ENCODE peak calls at places on chromosomes 16 and 17, in six cellular contexts. K, U, X, N, Y and S are unnamed samples.

GRCh38 chr17:28622186-28622585 is 8.2 kb upstream of the RSKR start:
- DNase-seq in K (no peak), U (no peak), N (peak; percentile 50), Y (no peak), X (no peak), S (no peak)

GRCh38 chr17:8821446-8822105 is 22.4 kb upstream of the MFSD6L start:
- DNase-seq in Y (no peak), N (no peak), X (no peak), K (no peak), U (no peak), S (no peak)

GRCh38 chr17:2400474-2400866 is 390 bp downstream of the MNT start:
- DNase-seq in N (no peak), U (no peak), K (no peak), X (no peak), Y (peak; percentile 83), S (no peak)

GRCh38 chr17:17729620-17730249 is 48.5 kb downstream of the RAI1 start:
- DNase-seq in N (peak; percentile 67), Y (peak; percentile 45), U (no peak), X (no peak), K (peak; percentile 20), S (no peak)

GRCh38 chr16:1565083-1565805 is 31.8 kb downstream of the TMEM204 start:
- DNase-seq in Y (no peak), K (no peak), X (no peak), N (no peak), U (no peak), S (no peak)

GRCh38 chr17:81983011-81983638 is 5.7 kb downstream of the ASPSCR1 start:
- DNase-seq in X (no peak), U (no peak), K (no peak), Y (no peak), N (peak; percentile 7), S (no peak)

GRCh38 chr16:73095142-73095791 is 47.3 kb upstream of the ZFHX3 start:
- DNase-seq in X (no peak), K (no peak), N (no peak), Y (no peak), U (peak; percentile 27), S (no peak)

GRCh38 chr17:74523308-74523707 is 8.0 kb downstream of the CD300LB start:
- DNase-seq in U (no peak), Y (no peak), K (no peak), N (no peak), X (no peak), S (no peak)

GRCh38 chr17:5619088-5619740 is 34.9 kb upstream of the NLRP1 start:
- DNase-seq in U (no peak), Y (no peak), K (no peak), X (no peak), N (no peak), S (no peak)

GRCh38 chr17:56737741-56738161 is 96.0 kb downstream of the C17orf67 start:
- DNase-seq in X (no peak), N (no peak), U (no peak), K (no peak), Y (peak; percentile 45), S (no peak)

GRCh38 chr16:82848013-82848412 is 221.2 kb downstream of the CDH13 start:
- DNase-seq in X (no peak), N (no peak), K (no peak), Y (peak; percentile 79), U (no peak), S (no peak)

GRCh38 chr17:68740555-68741447 is 139.6 kb upstream of the FAM20A start:
- DNase-seq in X (no peak), Y (no peak), N (no peak), U (no peak), K (no peak), S (no peak)

GRCh38 chr16:48330133-48330846 is 54.9 kb downstream of the SIAH1 start:
- DNase-seq in U (peak; percentile 43), K (no peak), X (no peak), Y (no peak), N (no peak), S (no peak)

GRCh38 chr16:85805442-85806045 is 6.0 kb downstream of the COX4I1 start:
- DNase-seq in X (no peak), U (no peak), N (no peak), Y (no peak), K (no peak), S (no peak)

GRCh38 chr16:24850289-24850931 is 4.6 kb downstream of the SLC5A11 start:
- DNase-seq in Y (no peak), K (no peak), U (peak; percentile 79), N (no peak), X (peak; percentile 38), S (no peak)

GRCh38 chr17:4958102-4958501 is 7.2 kb downstream of the ENO3 start:
- DNase-seq in Y (no peak), N (no peak), K (no peak), U (no peak), X (no peak), S (no peak)

GRCh38 chr17:32755045-32755805 is 121.7 kb downstream of the MYO1D start:
- DNase-seq in X (no peak), U (peak; percentile 68), Y (peak; percentile 21), N (no peak), K (peak; percentile 28), S (no peak)

GRCh38 chr16:57107324-57107922 is 15.0 kb downstream of the CPNE2 start:
- DNase-seq in X (no peak), U (no peak), K (no peak), Y (no peak), N (no peak), S (no peak)

GRCh38 chr17:22505660-22506059 is 813.3 kb downstream of the KCNJ18 start:
- DNase-seq in N (no peak), Y (no peak), U (no peak), K (no peak), X (no peak), S (no peak)

GRCh38 chr17:63511331-63511730 is 11.8 kb upstream of the KCNH6 start:
- DNase-seq in X (no peak), N (no peak), K (no peak), U (no peak), Y (no peak), S (no peak)

GRCh38 chr17:6924121-6924676 is 71.7 kb upstream of the ALOX12 start:
- DNase-seq in U (no peak), K (no peak), X (no peak), Y (no peak), N (no peak), S (no peak)

GRCh38 chr16:14324581-14324980 is 253.5 kb downstream of the MRTFB start:
- DNase-seq in N (no peak), K (no peak), X (no peak), U (no peak), Y (peak; percentile 35), S (no peak)

GRCh38 chr17:10579270-10579669 is 29.8 kb upstream of the MYH2 start:
- DNase-seq in K (no peak), U (no peak), X (no peak), Y (no peak), N (no peak), S (no peak)

GRCh38 chr16:81645303-81645702 is 133.8 kb upstream of the PLCG2 start:
- DNase-seq in Y (peak; percentile 97), N (no peak), K (no peak), X (peak; percentile 84), U (peak; percentile 92), S (no peak)

GRCh38 chr16:5615868-5616642 is 518.5 kb upstream of the EEF2KMT start:
- DNase-seq in X (peak; percentile 74), Y (peak; percentile 88), N (peak; percentile 91), K (no peak), U (no peak), S (no peak)

GRCh38 chr17:79232957-79233356 is 158.3 kb downstream of the ENGASE start:
- DNase-seq in Y (no peak), X (no peak), N (no peak), K (no peak), U (peak; percentile 7), S (no peak)

DNA sequence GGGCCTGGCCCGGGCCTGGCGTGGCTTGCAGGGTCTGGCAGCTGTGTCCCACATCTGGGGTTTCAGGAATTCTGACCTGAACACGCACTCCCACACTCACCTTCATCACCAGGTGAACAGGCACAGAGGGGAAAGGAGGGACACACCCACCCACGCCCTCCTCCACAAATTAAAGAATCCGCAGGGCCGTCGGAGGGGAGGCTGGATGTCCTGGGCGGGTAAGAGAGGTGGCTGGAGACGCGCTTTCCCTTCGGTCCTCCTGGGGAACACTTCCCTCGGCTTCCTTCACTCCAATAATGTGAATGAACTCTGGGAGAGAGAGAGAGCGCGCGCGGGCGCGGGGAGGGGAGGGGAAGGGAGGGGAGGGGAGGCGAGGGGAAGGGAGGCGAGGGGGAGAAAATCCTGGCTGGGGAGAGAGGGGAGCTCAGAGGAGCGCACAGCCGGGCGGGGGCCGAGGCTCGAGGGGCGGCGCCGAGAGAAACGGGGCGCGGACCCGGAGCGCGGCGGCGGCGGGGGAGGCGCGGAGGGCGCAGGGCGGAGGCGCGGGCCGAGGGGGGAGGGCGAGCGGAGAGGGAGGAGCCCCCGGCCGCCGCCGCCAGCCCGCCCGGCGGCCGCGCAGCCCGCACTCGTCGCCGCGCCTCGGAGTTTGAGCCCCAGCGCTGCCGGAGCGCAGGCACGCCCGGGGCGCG is at the start of gene CACNG4:
- DNase-seq in X (no peak), N (peak; percentile 81), U (no peak), Y (peak; percentile 31), K (no peak), S (no peak)
- H3K27me3 ChIP-seq in X (peaks cover 3% of the 10 kb centered on the region), N (peaks cover 6% of the 10 kb centered on the region), U (peaks cover 45% of the 10 kb centered on the region), Y (peaks cover 78% of the 10 kb centered on the region), K (no peaks in the 10 kb centered on the region), S (no peaks in the 10 kb centered on the region)

DNA sequence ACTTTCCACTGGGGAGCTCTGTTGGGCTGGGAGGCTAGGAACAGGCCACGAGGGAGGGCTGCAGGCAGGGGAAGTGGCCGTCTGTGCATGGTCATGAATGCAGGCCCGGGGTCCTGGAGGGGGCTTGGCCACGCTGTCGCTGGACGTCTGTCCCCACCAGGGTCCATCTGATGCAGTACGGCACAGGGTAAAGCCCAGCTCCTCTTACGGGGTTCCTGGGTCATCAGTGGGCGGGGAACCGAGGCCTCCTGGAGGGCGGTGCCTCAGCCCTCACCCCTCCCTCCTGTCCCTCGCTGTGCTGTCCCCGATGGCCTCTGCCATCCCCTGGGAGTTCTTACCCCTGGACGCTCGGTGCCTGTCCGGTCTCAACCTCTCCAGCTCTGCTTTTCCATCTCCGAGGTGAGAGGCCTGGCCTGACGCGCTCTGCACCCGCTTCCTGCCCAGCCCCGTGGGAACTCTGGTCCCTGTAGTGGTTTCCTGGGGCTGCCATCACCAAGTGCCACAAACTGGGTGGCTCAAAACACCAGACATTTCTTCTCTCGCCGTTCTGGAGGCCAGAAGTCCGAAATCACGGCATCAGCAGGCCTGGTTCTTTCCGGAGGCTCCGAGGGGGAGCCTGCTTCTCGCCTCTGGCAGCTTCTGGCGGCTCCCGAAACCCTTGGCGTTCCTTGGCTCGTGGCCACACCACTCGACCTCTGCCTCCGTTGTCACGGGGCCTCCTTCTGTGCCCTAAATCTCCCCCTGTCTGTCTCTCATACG is 182.8 kb downstream of the SEC14L1 start:
- DNase-seq in X (peak; percentile 30), U (no peak), Y (no peak), N (peak; percentile 11), K (no peak), S (no peak)
- H3K4me3 ChIP-seq in X (no peak overlapping the region), U (no peak overlapping the region), Y (no peak overlapping the region), N (no peak overlapping the region), K (peak overlapping the region; percentile 92), S (peak overlapping the region; percentile 74)

GRCh38 chr17:45935710-45936509 is 41.6 kb downstream of the MAPT start:
- DNase-seq in X (no peak), N (no peak), K (no peak), U (no peak), Y (no peak), S (no peak)
- H3K27me3 ChIP-seq in X (no peaks in the 10 kb centered on the region), N (no peaks in the 10 kb centered on the region), K (no peaks in the 10 kb centered on the region), U (peaks cover 2% of the 10 kb centered on the region), Y (peaks cover 4% of the 10 kb centered on the region), S (no peaks in the 10 kb centered on the region)

GRCh38 chr17:50195196-50195865 is 6.1 kb downstream of the COL1A1 start:
- DNase-seq in Y (no peak), X (no peak), K (no peak), U (no peak), N (no peak), S (no peak)
- H3K4me3 ChIP-seq in Y (no peak overlapping the region), X (no peak overlapping the region), K (no peak overlapping the region), U (no peak overlapping the region), N (no peak overlapping the region), S (no peak overlapping the region)